ENCODE peak calls at places on chromosome 21, in six cellular contexts. T, W, V, I, F and Q are unnamed samples.

GRCh38 chr21:41701749-41702148 is 65.1 kb downstream of the RIPK4 start:
- DNase-seq in T (no peak), F (no peak), I (no peak), W (no peak), V (no peak), Q (no peak)

GRCh38 chr21:31660134-31660565 is 657 bp downstream of the SOD1 start:
- DNase-seq in I (no peak), T (no peak), F (peak), V (peak), W (peak), Q (no peak)

GRCh38 chr21:42746593-42747266 is 93.3 kb downstream of the PDE9A start:
- DNase-seq in F (peak), I (no peak), V (no peak), T (peak), W (peak), Q (no peak)

GRCh38 chr21:43916691-43917514 is 51.9 kb downstream of the AGPAT3 start:
- DNase-seq in W (peak), I (no peak), F (peak), T (peak), V (no peak), Q (no peak)

GRCh38 chr21:36164427-36164784 is 7.8 kb downstream of the DOP1B start:
- DNase-seq in W (no peak), V (no peak), I (no peak), T (peak), F (no peak), Q (no peak)

GRCh38 chr21:44089001-44089911 is 17.9 kb upstream of the PWP2 start:
- DNase-seq in W (peak), T (peak), V (peak), F (peak), I (no peak), Q (no peak)

GRCh38 chr21:45091540-45092322 is 17.4 kb downstream of the ADARB1 start:
- DNase-seq in I (no peak), W (no peak), V (no peak), T (no peak), F (no peak), Q (no peak)

GRCh38 chr21:45515241-45516061 is 26.8 kb downstream of the SLC19A1 start:
- DNase-seq in T (peak), V (no peak), I (no peak), W (no peak), F (no peak), Q (no peak)

GRCh38 chr21:25837545-25838263 is 102.9 kb downstream of the GABPA start:
- DNase-seq in T (no peak), V (no peak), F (no peak), I (peak), W (no peak), Q (no peak)

GRCh38 chr21:37176716-37177115 is 90.4 kb downstream of the VPS26C start:
- DNase-seq in W (no peak), T (no peak), F (no peak), V (no peak), I (no peak), Q (peak)